ENCODE peak calls at places on chromosomes 12 and 14, in four cellular contexts. F, R, C and B are unnamed samples.

GRCh38 chr12:96350982-96351381 is 49.3 kb downstream of the CDK17 start:
- DNase-seq in F (no peak), R (no peak), C (no peak), B (no peak)

GRCh38 chr12:113899844-113900471 is 66.2 kb downstream of the RBM19 start:
- DNase-seq in F (no peak), R (no peak), C (peak; percentile 42), B (no peak)

GRCh38 chr14:41144370-41144769 is 462.3 kb upstream of the LRFN5 start:
- DNase-seq in F (no peak), R (no peak), C (no peak), B (no peak)

GRCh38 chr12:52702338-52702737 is 986 bp downstream of the KRT77 start:
- DNase-seq in F (no peak), R (no peak), C (no peak), B (no peak)

GRCh38 chr12:14846042-14846587 is 2.8 kb upstream of the ART4 start:
- DNase-seq in F (peak; percentile 73), R (peak; percentile 75), C (no peak), B (no peak)

GRCh38 chr12:29563636-29564035 is 66.2 kb upstream of the OVCH1 start:
- DNase-seq in F (no peak), R (no peak), C (no peak), B (no peak)

GRCh38 chr14:84963518-84963917 is 566.4 kb upstream of the FLRT2 start:
- DNase-seq in F (no peak), R (no peak), C (no peak), B (no peak)

GRCh38 chr14:81946808-81947798 is 413.4 kb upstream of the SEL1L start:
- DNase-seq in F (peak; percentile 0), R (peak; percentile 1), C (no peak), B (no peak)

GRCh38 chr14:101074124-101075024 is 170.9 kb upstream of the RTL1 start:
- DNase-seq in F (no peak), R (no peak), C (no peak), B (no peak)

GRCh38 chr14:95255487-95255886 is 64.2 kb downstream of the CLMN start:
- DNase-seq in F (peak; percentile 71), R (peak; percentile 79), C (peak; percentile 83), B (no peak)

GRCh38 chr12:84842406-84843013 is 70.1 kb downstream of the SLC6A15 start:
- DNase-seq in F (peak; percentile 19), R (peak; percentile 37), C (peak; percentile 66), B (no peak)

GRCh38 chr12:123431951-123432886 is 4.3 kb downstream of the RILPL2 start:
- DNase-seq in F (no peak), R (no peak), C (no peak), B (no peak)

GRCh38 chr12:34598352-34598827 is 576.1 kb downstream of the ALG10 start:
- DNase-seq in F (no peak), R (no peak), C (no peak), B (no peak)

GRCh38 chr12:96414637-96415036 is 14.4 kb upstream of the CDK17 start:
- DNase-seq in F (no peak), R (no peak), C (no peak), B (no peak)

GRCh38 chr12:58588771-58589170 is 331.5 kb downstream of the LRIG3 start:
- DNase-seq in F (no peak), R (peak; percentile 30), C (no peak), B (no peak)

GRCh38 chr12:94650143-94651056 is at the start of gene TMCC3:
- DNase-seq in F (no peak), R (peak; percentile 20), C (peak; percentile 66), B (no peak)

GRCh38 chr12:4615667-4616066 is 33.2 kb downstream of the AKAP3 start:
- DNase-seq in F (no peak), R (no peak), C (no peak), B (no peak)

GRCh38 chr12:1306096-1306495 is 288.3 kb downstream of the FBXL14 start:
- DNase-seq in F (no peak), R (no peak), C (no peak), B (no peak)

GRCh38 chr14:68628605-68629310 is 164.1 kb downstream of the ZFP36L1 start:
- DNase-seq in F (no peak), R (no peak), C (peak; percentile 54), B (no peak)

GRCh38 chr14:103492156-103492555 is 30.5 kb downstream of the CKB start:
- DNase-seq in F (no peak), R (no peak), C (no peak), B (no peak)

GRCh38 chr12:57173089-57173488 is 25.7 kb upstream of the LRP1-AS start:
- DNase-seq in F (no peak), R (no peak), C (peak; percentile 84), B (no peak)

GRCh38 chr12:57389033-57389432 is 41.8 kb downstream of the R3HDM2 start:
- DNase-seq in F (peak; percentile 88), R (peak; percentile 92), C (no peak), B (peak; percentile 50)

GRCh38 chr14:93055651-93056115 is 60.0 kb downstream of the ITPK1 start:
- DNase-seq in F (no peak), R (no peak), C (no peak), B (no peak)

GRCh38 chr12:112169086-112169872 is 43.9 kb downstream of the TRAFD1 start:
- DNase-seq in F (no peak), R (no peak), C (no peak), B (no peak)

GRCh38 chr14:99571303-99571986 is 32.6 kb downstream of the CCDC85C start:
- DNase-seq in F (no peak), R (no peak), C (no peak), B (no peak)

GRCh38 chr14:61598980-61599379 is 96.3 kb upstream of the HIF1A start:
- DNase-seq in F (no peak), R (no peak), C (no peak), B (no peak)

GRCh38 chr12:30692470-30692869 is 3.2 kb downstream of the IPO8 start:
- DNase-seq in F (peak; percentile 27), R (peak; percentile 30), C (no peak), B (no peak)

GRCh38 chr12:125455556-125455955 is 390.3 kb downstream of the AACS start:
- DNase-seq in F (no peak), R (no peak), C (no peak), B (no peak)

GRCh38 chr12:10068634-10069033 is 30.2 kb downstream of the CLEC1A start:
- DNase-seq in F (no peak), R (no peak), C (no peak), B (no peak)

GRCh38 chr12:10069099-10069498 is 29.7 kb downstream of the CLEC1A start:
- DNase-seq in F (peak; percentile 2), R (peak; percentile 11), C (no peak), B (no peak)

GRCh38 chr12:10070380-10070779 is 28.4 kb downstream of the CLEC1A start:
- DNase-seq in F (no peak), R (no peak), C (no peak), B (no peak)

GRCh38 chr12:10067259-10067658 is 31.5 kb downstream of the CLEC1A start:
- DNase-seq in F (no peak), R (no peak), C (no peak), B (no peak)

GRCh38 chr12:10067942-10068341 is 30.8 kb downstream of the CLEC1A start:
- DNase-seq in F (no peak), R (no peak), C (no peak), B (no peak)
- H3K27ac ChIP-seq in F (no peak overlapping the region), R (no peak overlapping the region), C (no peak overlapping the region), B (no peak overlapping the region)

GRCh38 chr14:25048170-25049126 is 1.5 kb downstream of the STXBP6 start:
- DNase-seq in F (peak; percentile 81), R (peak; percentile 87), C (peak; percentile 30), B (no peak)

GRCh38 chr14:25049559-25050493 is at the start of gene STXBP6:
- DNase-seq in F (peak; percentile 54), R (peak; percentile 78), C (peak; percentile 81), B (no peak)

GRCh38 chr14:25046301-25046943 is 3.5 kb downstream of the STXBP6 start:
- DNase-seq in F (no peak), R (no peak), C (no peak), B (no peak)

GRCh38 chr14:25050494-25051170 is 685 bp upstream of the STXBP6 start:
- DNase-seq in F (peak; percentile 83), R (peak; percentile 88), C (peak; percentile 59), B (no peak)

DNA sequence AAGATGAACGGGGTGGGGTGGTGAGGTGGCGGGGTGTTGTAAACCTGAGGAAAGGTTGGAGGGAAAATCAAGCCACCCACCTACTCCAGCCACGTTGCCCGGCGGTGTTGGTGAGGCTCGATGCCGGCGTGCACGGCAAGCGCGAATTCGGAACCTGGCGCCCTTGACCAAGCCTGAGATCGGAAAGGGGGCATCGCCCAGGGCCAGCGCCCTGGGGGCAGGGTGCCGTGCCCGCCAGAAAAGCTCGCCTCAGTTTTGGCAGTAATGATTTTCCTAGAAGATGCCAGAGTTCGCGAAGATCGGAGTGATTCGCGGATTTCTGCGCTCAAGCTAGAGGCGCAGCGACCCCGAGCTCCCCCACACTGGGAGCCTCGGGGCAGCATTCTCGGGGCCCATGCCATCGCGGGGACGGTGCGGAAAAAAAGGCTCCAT is 804 bp downstream of the STXBP6 start:
- DNase-seq in F (peak; percentile 10), R (peak; percentile 24), C (peak; percentile 45), B (no peak)
- TF ChIP-seq EZH2 in F (no peak), R (no peak), C (no peak), B (peak; percentile 36)

GRCh38 chr14:105398726-105399440 is 545 bp downstream of the TEX22 start:
- DNase-seq in F (no peak), R (peak; percentile 45), C (peak; percentile 64), B (no peak)
- H3K27ac ChIP-seq in F (peak overlapping the region; percentile 69), R (peak overlapping the region; percentile 76), C (no peak overlapping the region), B (no peak overlapping the region)

GRCh38 chr14:37585101-37585479 is 10.0 kb downstream of the FOXA1 start:
- DNase-seq in F (no peak), R (no peak), C (peak; percentile 51), B (no peak)
- TF ChIP-seq EZH2 in F (peak; percentile 64), R (no peak), C (peak; percentile 94), B (peak; percentile 84)

DNA sequence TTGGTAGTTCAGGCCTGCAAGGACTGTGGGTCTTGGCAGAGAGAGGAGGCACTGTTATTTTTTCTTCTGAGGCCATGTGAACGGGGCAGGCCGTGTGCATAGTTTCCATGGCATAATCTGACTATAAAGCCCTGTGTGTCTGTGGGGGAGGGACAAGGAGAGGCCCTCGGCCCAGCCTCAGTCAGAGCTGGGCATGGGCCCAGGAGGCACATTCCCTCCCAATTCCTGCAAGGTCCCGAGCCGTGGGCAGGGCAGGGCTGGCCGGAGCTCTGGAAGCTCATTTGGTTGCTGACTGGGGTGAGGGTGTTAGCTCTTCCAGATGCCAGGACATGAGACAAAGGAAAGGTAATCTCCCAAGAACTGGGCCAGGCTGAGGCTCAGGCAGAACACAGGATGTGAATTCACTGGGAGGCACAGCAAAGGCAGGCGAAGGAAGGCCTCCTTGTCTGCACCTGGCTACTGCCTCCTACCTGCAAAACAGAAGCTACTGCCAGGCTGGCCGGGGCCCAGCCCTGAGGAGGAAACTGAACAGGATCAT is 22.0 kb upstream of the PLEKHG3 start:
- DNase-seq in F (peak; percentile 68), R (peak; percentile 79), C (peak; percentile 66), B (no peak)
- H3K27ac ChIP-seq in F (peak overlapping the region; percentile 10), R (no peak overlapping the region), C (peak overlapping the region; percentile 42), B (peak overlapping the region; percentile 91)